ENCODE peak calls at places on chromosomes 11 and 22, in six cellular contexts. V is esophagus muscularis mucosa, Y is tibial nerve, R is transverse colon, I is stomach, K is ovary. Z is an unnamed sample.

GRCh38 chr11:9662273-9662672 is 1.6 kb upstream of the SWAP70 start:
- DNase-seq in V (no peak), Y (no peak), R (no peak), I (no peak), K (no peak), Z (no peak)

GRCh38 chr22:36453266-36453607 is 28.2 kb downstream of the TXN2 start:
- DNase-seq in V (no peak), Y (no peak), R (peak), I (no peak), K (no peak), Z (peak)

GRCh38 chr22:17199131-17199731 is 20.0 kb downstream of the ADA2 start:
- DNase-seq in V (no peak), Y (no peak), R (no peak), I (no peak), K (peak), Z (no peak)

GRCh38 chr11:70173018-70173417 is 30.1 kb upstream of the FADD start:
- DNase-seq in V (no peak), Y (no peak), R (no peak), I (no peak), K (no peak), Z (no peak)

GRCh38 chr11:11250470-11250869 is 102.6 kb downstream of the CSNK2A3 start:
- DNase-seq in V (no peak), Y (no peak), R (no peak), I (no peak), K (no peak), Z (no peak)

GRCh38 chr11:91730071-91730470 is 494.5 kb upstream of the FAT3 start:
- DNase-seq in V (no peak), Y (no peak), R (no peak), I (no peak), K (no peak), Z (no peak)

GRCh38 chr11:128018692-128019091 is 568.7 kb downstream of the ETS1 start:
- DNase-seq in V (peak), Y (no peak), R (no peak), I (no peak), K (no peak), Z (no peak)

GRCh38 chr11:123111465-123111864 is 49.5 kb upstream of the HSPA8 start:
- DNase-seq in V (no peak), Y (no peak), R (no peak), I (no peak), K (no peak), Z (no peak)

GRCh38 chr22:42978453-42979103 is 36.4 kb downstream of the PACSIN2 start:
- DNase-seq in V (no peak), Y (no peak), R (no peak), I (no peak), K (no peak), Z (no peak)

GRCh38 chr11:94776351-94777321 is 8.5 kb downstream of the AMOTL1 start:
- DNase-seq in V (no peak), Y (no peak), R (no peak), I (peak), K (no peak), Z (no peak)

GRCh38 chr22:20025401-20026203 is 4.7 kb downstream of the TANGO2 start:
- DNase-seq in V (no peak), Y (no peak), R (no peak), I (no peak), K (no peak), Z (no peak)

GRCh38 chr11:45100338-45100737 is 46.1 kb upstream of the PRDM11 start:
- DNase-seq in V (peak), Y (no peak), R (no peak), I (no peak), K (no peak), Z (no peak)

GRCh38 chr22:42608481-42609361 is 6.0 kb downstream of the POLDIP3 start:
- DNase-seq in V (no peak), Y (no peak), R (no peak), I (no peak), K (no peak), Z (no peak)

GRCh38 chr22:41555325-41555724 is 5.5 kb upstream of the CSDC2 start:
- DNase-seq in V (no peak), Y (no peak), R (no peak), I (no peak), K (peak), Z (no peak)

GRCh38 chr22:42217019-42217751 is 53.3 kb downstream of the TCF20 start:
- DNase-seq in V (no peak), Y (no peak), R (no peak), I (no peak), K (no peak), Z (no peak)

GRCh38 chr22:45226681-45227186 is 14.0 kb downstream of the KIAA0930 start:
- DNase-seq in V (no peak), Y (no peak), R (no peak), I (peak), K (no peak), Z (peak)

GRCh38 chr11:69050592-69051380 is 2.1 kb downstream of the TPCN2 start:
- DNase-seq in V (no peak), Y (no peak), R (no peak), I (no peak), K (no peak), Z (no peak)

GRCh38 chr11:121281609-121282164 is 10.9 kb upstream of the SC5D start:
- DNase-seq in V (no peak), Y (no peak), R (no peak), I (no peak), K (no peak), Z (no peak)

GRCh38 chr11:119739975-119740374 is 11.0 kb upstream of the NECTIN1 start:
- DNase-seq in V (no peak), Y (no peak), R (peak), I (peak), K (no peak), Z (no peak)

GRCh38 chr11:129426776-129427175 is 51.1 kb downstream of the BARX2 start:
- DNase-seq in V (no peak), Y (no peak), R (no peak), I (no peak), K (no peak), Z (no peak)

GRCh38 chr22:36830601-36831000 is 13.8 kb upstream of the PVALB start:
- DNase-seq in V (no peak), Y (no peak), R (no peak), I (no peak), K (no peak), Z (no peak)

GRCh38 chr11:104043137-104043536 is 6.7 kb downstream of the DDI1 start:
- DNase-seq in V (no peak), Y (no peak), R (no peak), I (no peak), K (no peak), Z (no peak)

GRCh38 chr11:2097356-2097997 is 41.7 kb downstream of the IGF2 start:
- DNase-seq in V (no peak), Y (peak), R (peak), I (peak), K (peak), Z (peak)
- TF ChIP-seq EP300 in V (no peak), Y (no peak), R (no peak), I (no peak), K (no peak), Z (no peak)

GRCh38 chr11:114011443-114011842 is 36.5 kb downstream of the HTR3A start:
- DNase-seq in V (no peak), Y (no peak), R (no peak), I (no peak), K (no peak), Z (no peak)

GRCh38 chr11:114008331-114008730 is 33.4 kb downstream of the HTR3A start:
- DNase-seq in V (no peak), Y (no peak), R (no peak), I (no peak), K (no peak), Z (no peak)

GRCh38 chr11:114015117-114015516 is 40.2 kb downstream of the HTR3A start:
- DNase-seq in V (no peak), Y (no peak), R (no peak), I (no peak), K (no peak), Z (no peak)

GRCh38 chr11:114010931-114011330 is 36.0 kb downstream of the HTR3A start:
- DNase-seq in V (no peak), Y (no peak), R (no peak), I (no peak), K (no peak), Z (no peak)
- H3K27ac ChIP-seq in V (no peak), Y (no peak), R (no peak), I (no peak), K (no peak), Z (no peak)

GRCh38 chr11:945986-946385 is 20.3 kb downstream of the AP2A2 start:
- DNase-seq in V (no peak), Y (no peak), R (no peak), I (no peak), K (no peak), Z (no peak)
- TF ChIP-seq EP300 in V (no peak), Y (no peak), R (no peak), I (no peak), K (no peak), Z (no peak)

DNA sequence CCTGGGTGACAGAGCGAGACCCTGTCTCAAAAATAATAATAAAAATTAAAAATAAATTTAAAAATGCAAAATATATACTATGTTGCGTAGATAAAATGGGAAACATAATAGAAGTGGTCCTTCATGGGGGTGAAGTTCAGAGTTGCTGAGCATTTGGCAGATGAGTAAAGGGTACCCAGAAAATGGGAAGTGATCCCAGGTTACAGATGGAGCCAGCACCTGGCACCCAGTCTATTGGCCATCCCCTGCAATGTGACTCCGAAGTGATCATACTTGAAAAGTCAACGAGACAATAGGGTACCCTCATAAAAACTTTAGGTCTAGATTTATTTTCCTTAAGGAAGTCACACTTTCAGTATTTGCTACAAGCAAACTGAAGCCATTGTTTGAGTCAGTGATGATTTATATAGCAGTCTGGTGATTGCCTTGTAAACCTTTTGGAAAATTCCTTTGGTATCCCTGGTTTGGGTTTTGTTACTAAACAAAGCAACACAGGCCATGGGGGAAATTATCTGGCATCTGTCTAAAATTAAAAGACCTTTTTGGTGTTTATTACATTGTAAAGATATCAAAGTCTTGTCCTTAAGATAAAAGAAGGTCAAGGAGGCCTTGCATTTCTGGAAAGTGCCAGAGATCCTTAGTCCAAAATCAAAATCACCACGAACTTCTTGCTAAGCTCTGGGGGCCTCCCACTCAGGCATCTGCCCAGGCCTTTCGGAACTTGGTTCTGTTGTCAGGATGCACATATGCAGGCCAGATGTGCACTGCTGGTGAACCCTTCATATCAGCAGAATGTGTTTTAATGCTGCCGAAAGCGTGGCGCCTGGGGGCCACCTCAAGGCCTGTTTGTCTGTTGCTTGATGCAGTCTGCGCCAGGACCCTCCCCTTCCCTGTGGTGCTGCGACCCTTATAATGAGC is 4.3 kb downstream of the SMARCB1 start:
- DNase-seq in V (no peak), Y (peak), R (no peak), I (no peak), K (peak), Z (no peak)
- H3K27ac ChIP-seq in V (peak), Y (no peak), R (peak), I (peak), K (peak), Z (no peak)

GRCh38 chr11:12728417-12728816 is 54.2 kb downstream of the TEAD1 start:
- DNase-seq in V (no peak), Y (no peak), R (no peak), I (no peak), K (no peak), Z (no peak)
- TF ChIP-seq EP300 in V (no peak), Y (no peak), R (no peak), I (no peak), K (no peak), Z (no peak)

DNA sequence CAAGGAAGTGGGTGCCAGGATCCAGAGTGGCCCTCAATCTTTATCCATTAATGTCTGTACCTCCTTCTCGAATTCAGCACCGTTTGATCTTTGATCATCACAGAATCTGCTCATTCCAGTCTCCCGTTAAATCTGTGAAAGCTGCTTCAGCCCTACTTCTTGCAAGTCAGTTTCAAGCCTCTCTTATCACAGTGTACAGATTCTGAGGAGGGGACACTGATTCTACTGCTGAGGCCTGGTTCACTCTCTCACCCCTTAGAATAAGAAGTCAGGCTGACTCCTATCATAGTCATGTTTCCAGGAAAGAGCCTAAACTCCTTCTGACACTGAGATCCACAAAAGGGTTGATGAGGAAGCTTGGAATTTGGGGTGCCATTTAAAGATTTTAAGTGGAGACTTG is 39.0 kb downstream of the MAML2 start:
- DNase-seq in V (no peak), Y (no peak), R (no peak), I (no peak), K (no peak), Z (no peak)
- H3K27ac ChIP-seq in V (no peak), Y (no peak), R (peak), I (peak), K (no peak), Z (peak)

DNA sequence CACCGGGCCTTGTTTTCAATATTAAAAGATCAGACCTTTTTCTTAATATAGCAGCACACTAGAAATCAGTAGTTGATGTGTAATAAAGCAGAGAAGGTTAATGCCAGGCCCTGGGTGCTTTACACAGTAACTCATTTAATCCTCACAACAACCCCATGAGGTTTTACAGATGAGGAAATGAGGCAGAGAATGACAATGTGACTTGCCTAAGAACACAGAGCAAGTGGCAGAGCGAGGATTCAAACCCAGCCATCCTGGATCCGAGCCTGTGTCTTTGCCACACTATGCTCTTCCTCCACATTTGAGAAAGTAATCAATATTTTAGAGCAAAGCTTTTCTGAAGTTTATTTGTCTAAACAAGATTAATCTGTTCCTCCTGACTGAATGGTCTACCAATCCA is 7.2 kb downstream of the JAML start:
- DNase-seq in V (no peak), Y (no peak), R (no peak), I (no peak), K (no peak), Z (no peak)
- TF ChIP-seq EP300 in V (no peak), Y (no peak), R (no peak), I (no peak), K (no peak), Z (no peak)